ENCODE peak calls at places on chromosomes 13 and 19, in four cellular contexts. D is left lung, K is spleen, M is fibroblast of lung. V is an unnamed sample. For H3K9me3, the result is how much of the 10 kb centered on the place peaks cover.

GRCh38 chr13:22357132-22357531 is 686.3 kb downstream of the FGF9 start:
- DNase-seq in D (no peak), K (no peak), M (peak), V (no peak)

GRCh38 chr19:55099557-55100506 is 17.6 kb downstream of the PPP1R12C start:
- DNase-seq in D (no peak), K (no peak), M (no peak), V (no peak)

GRCh38 chr19:45739498-45740439 is 6.5 kb downstream of the MEIOSIN start:
- DNase-seq in D (no peak), K (no peak), M (no peak), V (no peak)

GRCh38 chr13:109412232-109412935 is 374.0 kb downstream of the IRS2 start:
- DNase-seq in D (peak), K (no peak), M (peak), V (no peak)

GRCh38 chr19:12163841-12164240 is 945 bp downstream of the ZNF136 start:
- DNase-seq in D (no peak), K (no peak), M (no peak), V (peak)

GRCh38 chr19:58401825-58402433 is 6.5 kb downstream of the RNF225 start:
- DNase-seq in D (no peak), K (peak), M (no peak), V (no peak)

GRCh38 chr13:54029226-54029625 is 1000.6 kb downstream of the OLFM4 start:
- DNase-seq in D (no peak), K (no peak), M (no peak), V (peak)

GRCh38 chr13:79806821-79807220 is 325.9 kb downstream of the NDFIP2 start:
- DNase-seq in D (no peak), K (no peak), M (no peak), V (no peak)

GRCh38 chr19:7382694-7383093 is 34.0 kb downstream of the ARHGEF18 start:
- DNase-seq in D (no peak), K (peak), M (no peak), V (no peak)

GRCh38 chr13:98892821-98893220 is 85.0 kb downstream of the DOCK9 start:
- DNase-seq in D (no peak), K (no peak), M (peak), V (no peak)

GRCh38 chr13:65090191-65090590 is 2139.9 kb downstream of the PCDH9 start:
- DNase-seq in D (no peak), K (no peak), M (no peak), V (no peak)

GRCh38 chr13:69618393-69618792 is 489.2 kb upstream of the ATXN8OS start:
- DNase-seq in D (no peak), K (no peak), M (no peak), V (no peak)

GRCh38 chr13:68588623-68589022 is 1358.5 kb upstream of the PCDH9 start:
- DNase-seq in D (no peak), K (no peak), M (no peak), V (no peak)

GRCh38 chr13:75079226-75079625 is 402.7 kb downstream of the TBC1D4 start:
- DNase-seq in D (no peak), K (no peak), M (peak), V (peak)

GRCh38 chr13:60933638-60934037 is 482.0 kb downstream of the PCDH20 start:
- DNase-seq in D (no peak), K (no peak), M (no peak), V (no peak)
- H3K4me3 ChIP-seq in D (no peak), K (no peak), M (no peak), V (no peak)

GRCh38 chr19:35214766-35215422 is 13.6 kb downstream of the FAM187B start:
- DNase-seq in D (no peak), K (no peak), M (no peak), V (no peak)

GRCh38 chr19:35216026-35216832 is 12.3 kb downstream of the FAM187B start:
- DNase-seq in D (no peak), K (peak), M (no peak), V (no peak)

GRCh38 chr19:35213678-35214632 is 14.6 kb downstream of the FAM187B start:
- DNase-seq in D (no peak), K (peak), M (peak), V (peak)

GRCh38 chr19:35219008-35219407 is 9.5 kb downstream of the FAM187B start:
- DNase-seq in D (no peak), K (no peak), M (no peak), V (no peak)

GRCh38 chr19:35216833-35217707 is 11.5 kb downstream of the FAM187B start:
- DNase-seq in D (no peak), K (peak), M (no peak), V (no peak)
- H3K9me3 ChIP-seq in D (under half), K (under half), M (under half), V (under half)

GRCh38 chr19:4182082-4182926 is at the start of the genes ANKRD24 and SIRT6:
- DNase-seq in D (peak), K (peak), M (peak), V (peak)

GRCh38 chr19:4178990-4179389 is 3.4 kb downstream of the SIRT6 start:
- DNase-seq in D (no peak), K (no peak), M (no peak), V (no peak)

GRCh38 chr19:4184718-4185352 is 2.3 kb downstream of the ANKRD24 start:
- DNase-seq in D (no peak), K (no peak), M (no peak), V (no peak)

GRCh38 chr19:4183967-4184717 is 1.7 kb downstream of the ANKRD24 start:
- DNase-seq in D (peak), K (peak), M (no peak), V (peak)

DNA sequence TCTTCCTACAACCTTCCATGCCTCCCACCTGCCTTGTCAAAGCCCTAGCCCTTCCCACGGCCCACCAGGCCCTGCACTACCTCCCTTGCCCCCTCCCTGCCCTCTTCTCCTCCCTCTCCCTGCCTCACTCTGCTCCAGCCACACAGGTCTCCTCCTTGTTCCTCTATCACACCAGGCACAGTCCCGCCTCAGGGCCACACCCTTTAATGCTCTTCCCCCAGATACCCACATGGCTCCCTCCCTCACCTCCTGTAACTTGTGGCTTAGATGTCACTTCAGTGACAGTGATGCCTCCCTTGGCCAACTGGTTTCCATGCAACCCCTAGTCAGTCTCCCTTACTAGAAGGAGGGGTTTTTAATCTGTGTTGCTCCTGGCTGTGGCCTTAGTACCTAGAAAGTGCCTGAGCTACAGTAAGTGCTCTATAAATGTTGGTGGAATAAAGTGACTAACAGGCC is 1.3 kb downstream of the SIRT6 start:
- DNase-seq in D (no peak), K (no peak), M (no peak), V (no peak)
- H3K4me3 ChIP-seq in D (no peak), K (peak), M (no peak), V (no peak)

DNA sequence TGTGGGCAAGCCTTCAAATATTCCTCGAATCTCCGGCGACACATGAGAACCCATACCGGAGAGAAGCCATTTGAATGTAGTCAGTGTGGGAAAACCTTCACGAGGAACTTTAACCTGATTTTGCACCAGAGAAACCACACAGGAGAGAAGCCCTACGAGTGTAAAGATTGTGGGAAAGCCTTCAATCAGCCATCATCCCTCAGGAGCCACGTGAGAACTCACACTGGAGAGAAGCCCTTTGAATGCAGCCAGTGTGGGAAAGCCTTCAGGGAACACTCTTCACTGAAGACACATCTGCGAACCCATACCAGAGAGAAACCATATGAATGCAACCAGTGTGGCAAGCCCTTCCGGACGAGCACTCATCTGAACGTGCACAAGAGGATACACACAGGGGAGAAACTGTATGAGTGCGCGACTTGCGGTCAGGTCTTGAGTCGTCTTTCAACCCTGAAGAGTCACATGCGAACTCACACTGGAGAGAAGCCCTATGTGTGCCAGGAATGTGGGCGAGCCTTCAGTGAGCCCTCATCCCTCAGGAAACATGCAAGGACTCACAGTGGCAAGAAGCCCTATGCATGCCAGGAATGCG is 28.8 kb downstream of the ZNF333 start:
- DNase-seq in D (no peak), K (no peak), M (peak), V (no peak)
- H3K9me3 ChIP-seq in D (under half), K (half or more), M (under half), V (half or more)

DNA sequence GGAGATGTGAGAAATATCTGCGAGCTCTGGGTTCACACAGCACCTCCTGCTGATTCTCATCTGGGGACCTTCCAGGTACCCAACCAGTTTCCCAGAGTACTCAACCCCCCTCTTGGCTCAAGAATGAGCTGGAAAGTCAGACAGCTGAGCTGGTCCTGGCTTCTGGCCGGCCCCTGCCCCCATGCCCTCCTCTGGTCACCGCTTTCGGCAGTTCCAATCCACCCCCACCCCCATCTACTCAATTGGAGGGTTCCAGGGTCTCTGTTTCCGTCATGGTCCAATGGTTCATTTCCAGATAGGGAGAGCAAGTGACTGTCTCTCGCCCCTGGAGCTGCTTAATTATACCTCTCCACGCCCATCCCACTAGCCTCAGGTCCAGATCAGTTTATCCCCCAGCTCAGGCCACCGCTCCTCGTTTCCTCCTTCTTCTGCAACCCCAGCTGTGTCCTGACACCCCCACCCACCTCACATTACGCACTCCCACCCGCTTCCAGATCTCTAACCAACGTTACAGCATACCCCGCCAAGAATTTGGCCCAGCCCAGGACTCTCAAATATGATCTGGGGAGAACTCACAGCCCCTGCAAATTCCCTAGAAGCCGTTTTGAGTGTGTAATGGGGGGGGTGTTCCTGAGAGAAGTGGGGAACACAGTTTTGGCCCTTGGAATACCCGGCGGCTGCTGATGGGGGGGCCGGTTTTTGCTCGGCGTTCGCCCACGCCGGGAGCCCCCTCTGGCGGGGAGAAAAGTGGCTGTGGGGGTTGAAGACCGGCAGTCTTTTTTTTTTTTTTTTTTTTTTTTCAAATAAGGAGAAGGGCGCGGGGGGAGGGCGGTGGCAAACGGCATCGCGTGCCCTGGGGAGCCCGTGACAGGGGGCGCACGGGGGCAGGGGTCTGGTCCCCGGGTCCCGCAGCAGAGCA is 1.8 kb upstream of the PDE4A start:
- DNase-seq in D (no peak), K (no peak), M (no peak), V (peak)
- H3K4me3 ChIP-seq in D (no peak), K (no peak), M (no peak), V (peak)

V was measured in MG63.